ENCODE peak calls at places on chromosomes 6 and 20, in eight cellular contexts. X is RKO; A is OCI-LY7; K is activated B cell treated with CpG ODN at 0.5 μM for 24 hours; E is T follicular helper cell; D is stimulated activated naive CD4-positive, alpha-beta T cell; M is AG04449; Y is activated CD4-positive, CD25-positive, alpha-beta regulatory T cell. B is an unnamed sample.
A peak's percentile ranks its signal among the peaks of the same experiment; 100 is the strongest.

GRCh38 chr6:136137008-136137689 is 113.0 kb downstream of the MTFR2 start:
- DNase-seq in Y (no peak), A (no peak), D (no peak), X (no peak), E (no peak), M (no peak), K (no peak), B (no peak)

GRCh38 chr6:119481981-119482380 is 132.4 kb upstream of the MAN1A1 start:
- DNase-seq in E (no peak), D (no peak), M (no peak), X (no peak), A (no peak), Y (no peak), K (no peak), B (no peak)

GRCh38 chr20:37202267-37202943 is 23.1 kb upstream of the MROH8 start:
- DNase-seq in X (peak; percentile 95), M (peak; percentile 96), Y (no peak), A (peak; percentile 32), E (no peak), D (peak; percentile 6), K (no peak), B (peak; percentile 36)

GRCh38 chr6:167567142-167568033 is 242.5 kb downstream of the TTLL2 start:
- DNase-seq in K (no peak), A (no peak), X (no peak), M (no peak), Y (no peak), E (no peak), D (no peak), B (no peak)

GRCh38 chr20:34473262-34473883 is 42.8 kb upstream of the DYNLRB1 start:
- DNase-seq in K (no peak), Y (no peak), E (no peak), X (no peak), D (peak; percentile 4), A (peak; percentile 65), M (no peak), B (peak; percentile 43)

GRCh38 chr6:128464790-128465189 is 55.6 kb downstream of the PTPRK start:
- DNase-seq in X (no peak), K (no peak), E (no peak), Y (no peak), A (no peak), D (no peak), M (no peak), B (no peak)

GRCh38 chr6:39086711-39087110 is 28.3 kb downstream of the SAYSD1 start:
- DNase-seq in X (no peak), D (no peak), E (no peak), Y (no peak), A (no peak), K (no peak), M (no peak), B (no peak)

GRCh38 chr6:71419954-71420692 is 131.5 kb downstream of the OGFRL1 start:
- DNase-seq in D (no peak), A (no peak), Y (no peak), K (peak; percentile 19), X (no peak), E (no peak), M (no peak), B (no peak)

GRCh38 chr20:62060631-62061541 is 4.8 kb downstream of the TAF4 start:
- DNase-seq in Y (no peak), X (no peak), E (no peak), K (no peak), A (no peak), D (no peak), M (no peak), B (no peak)

GRCh38 chr6:67252663-67253062 is 1382.4 kb upstream of the ADGRB3 start:
- DNase-seq in Y (no peak), X (no peak), K (no peak), A (no peak), M (no peak), D (no peak), E (no peak), B (no peak)

GRCh38 chr20:33650753-33651561 is 11.2 kb upstream of the C20orf144 start:
- DNase-seq in K (no peak), D (no peak), M (no peak), E (no peak), Y (no peak), X (no peak), A (no peak), B (no peak)

GRCh38 chr6:141443668-141444067 is 689.1 kb upstream of the GJE1 start:
- DNase-seq in M (no peak), A (no peak), D (no peak), Y (no peak), E (no peak), X (no peak), K (no peak), B (no peak)

GRCh38 chr20:10282930-10283556 is 64.4 kb downstream of the SNAP25 start:
- DNase-seq in D (no peak), K (no peak), X (peak; percentile 20), Y (no peak), E (no peak), A (no peak), M (peak; percentile 5), B (no peak)

GRCh38 chr6:14757414-14757813 is 488.5 kb upstream of the JARID2 start:
- DNase-seq in Y (no peak), K (no peak), D (no peak), X (no peak), A (no peak), E (no peak), M (no peak), B (no peak)